ENCODE peak calls at places on chromosomes 2 and 18, in seven cellular contexts. Z, D, M, N, K, O and E are unnamed samples. For H3K4me1, the result is how much of the 10 kb centered on the place peaks cover.

GRCh38 chr18:58674863-58675472 is 3.7 kb downstream of the MALT1 start:
- DNase-seq in D (no peak), K (no peak), M (no peak), O (no peak), N (peak), Z (no peak), E (no peak)

GRCh38 chr2:201432551-201433388 is 18.5 kb downstream of the TRAK2 start:
- DNase-seq in N (peak), K (no peak), D (no peak), O (peak), Z (no peak), M (peak), E (no peak)

GRCh38 chr2:4992226-4992625 is 700.0 kb upstream of the SOX11 start:
- DNase-seq in O (no peak), K (no peak), N (no peak), D (no peak), Z (no peak), M (no peak), E (no peak)

GRCh38 chr2:55943466-55943865 is 19.9 kb upstream of the EFEMP1 start:
- DNase-seq in D (no peak), O (no peak), N (no peak), M (no peak), K (no peak), Z (no peak), E (no peak)

GRCh38 chr2:168851674-168852320 is 38.4 kb downstream of the SPC25 start:
- DNase-seq in N (peak), M (peak), K (no peak), D (peak), Z (peak), O (peak), E (no peak)

GRCh38 chr2:15930589-15931513 is 9.5 kb upstream of the MYCN start:
- DNase-seq in D (no peak), M (no peak), K (no peak), O (no peak), Z (no peak), N (no peak), E (no peak)

GRCh38 chr18:24490545-24490944 is 30.1 kb downstream of the HRH4 start:
- DNase-seq in D (no peak), K (no peak), M (no peak), O (no peak), Z (no peak), N (peak), E (no peak)

GRCh38 chr2:28269019-28269784 is 123.5 kb upstream of the FOSL2 start:
- DNase-seq in K (no peak), N (peak), Z (peak), O (peak), D (no peak), M (peak), E (no peak)

GRCh38 chr2:109450574-109451265 is 163.0 kb downstream of the SEPTIN10 start:
- DNase-seq in Z (peak), K (no peak), O (no peak), D (no peak), N (no peak), M (no peak), E (no peak)

GRCh38 chr18:62399781-62400308 is 74.7 kb downstream of the TNFRSF11A start:
- DNase-seq in O (no peak), D (no peak), K (no peak), M (peak), N (no peak), Z (no peak), E (no peak)

GRCh38 chr2:101327863-101328394 is 19.4 kb upstream of the RNF149 start:
- DNase-seq in M (no peak), N (no peak), K (no peak), Z (no peak), D (no peak), O (no peak), E (no peak)

GRCh38 chr18:6731197-6731596 is 1.7 kb downstream of the ARHGAP28 start:
- DNase-seq in M (peak), N (peak), O (no peak), Z (no peak), K (no peak), D (peak), E (no peak)

GRCh38 chr2:107932483-107932882 is 53.8 kb upstream of the SLC5A7 start:
- DNase-seq in O (no peak), D (no peak), M (no peak), Z (no peak), K (no peak), N (no peak), E (no peak)

GRCh38 chr2:66872926-66873714 is 438.2 kb downstream of the MEIS1 start:
- DNase-seq in D (no peak), O (no peak), N (no peak), M (no peak), K (no peak), Z (no peak), E (no peak)

GRCh38 chr2:71559080-71559827 is 105.9 kb downstream of the DYSF start:
- DNase-seq in Z (no peak), K (no peak), D (no peak), O (no peak), M (no peak), N (no peak), E (peak)

GRCh38 chr2:62672601-62673000 is 32.9 kb upstream of the EHBP1 start:
- DNase-seq in M (no peak), K (no peak), D (no peak), O (peak), Z (no peak), N (peak), E (no peak)

GRCh38 chr2:240603846-240604245 is 17.3 kb downstream of the CAPN10 start:
- DNase-seq in K (no peak), N (no peak), Z (peak), D (no peak), O (no peak), M (no peak), E (peak)

GRCh38 chr18:55897101-55897500 is 309.1 kb upstream of the TCF4 start:
- DNase-seq in M (no peak), O (no peak), Z (no peak), N (no peak), K (no peak), D (no peak), E (no peak)

GRCh38 chr2:119760237-119760807 is 600 bp downstream of the PTPN4 start:
- DNase-seq in N (no peak), D (no peak), O (peak), Z (peak), M (no peak), K (no peak), E (peak)

GRCh38 chr2:74740395-74741075 is 86.5 kb downstream of the SEMA4F start:
- DNase-seq in K (no peak), N (peak), O (no peak), D (no peak), Z (peak), M (peak), E (no peak)

GRCh38 chr2:134377730-134378129 is 123.9 kb downstream of the MGAT5 start:
- DNase-seq in N (no peak), D (no peak), K (no peak), Z (no peak), M (no peak), O (no peak), E (no peak)

GRCh38 chr2:134379722-134380121 is 125.8 kb downstream of the MGAT5 start:
- DNase-seq in K (no peak), D (no peak), N (no peak), O (no peak), Z (no peak), M (no peak), E (no peak)

GRCh38 chr2:134379293-134379692 is 125.4 kb downstream of the MGAT5 start:
- DNase-seq in D (peak), M (peak), Z (peak), N (peak), K (no peak), O (no peak), E (no peak)

GRCh38 chr2:134372611-134373131 is 118.8 kb downstream of the MGAT5 start:
- DNase-seq in M (no peak), N (peak), K (no peak), Z (peak), D (peak), O (peak), E (no peak)

DNA sequence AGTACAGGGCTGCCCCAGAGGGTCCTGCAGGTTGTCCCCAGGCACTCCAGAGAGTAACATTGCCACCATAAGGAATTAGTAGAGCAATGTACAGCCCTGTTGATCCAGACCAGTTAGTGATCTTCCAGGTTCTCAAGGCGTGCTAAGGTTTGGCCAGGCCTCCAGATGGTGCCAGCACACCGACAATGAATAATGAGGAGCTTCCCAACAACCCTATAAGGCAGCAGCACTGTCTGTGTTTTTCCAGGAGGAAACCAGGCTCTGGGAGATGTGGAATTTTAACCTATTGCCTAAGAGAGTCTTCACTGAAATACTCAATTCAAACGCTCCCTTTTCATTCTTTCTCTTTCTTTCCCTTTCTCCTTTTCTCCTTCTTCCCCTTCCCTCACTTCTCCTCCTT is 122.1 kb downstream of the MGAT5 start:
- DNase-seq in D (peak), K (no peak), M (peak), Z (peak), N (peak), O (no peak), E (peak)
- TF ChIP-seq CTCF in D (no peak), K (no peak), M (peak), Z (peak), N (peak), O (no peak), E (peak)

DNA sequence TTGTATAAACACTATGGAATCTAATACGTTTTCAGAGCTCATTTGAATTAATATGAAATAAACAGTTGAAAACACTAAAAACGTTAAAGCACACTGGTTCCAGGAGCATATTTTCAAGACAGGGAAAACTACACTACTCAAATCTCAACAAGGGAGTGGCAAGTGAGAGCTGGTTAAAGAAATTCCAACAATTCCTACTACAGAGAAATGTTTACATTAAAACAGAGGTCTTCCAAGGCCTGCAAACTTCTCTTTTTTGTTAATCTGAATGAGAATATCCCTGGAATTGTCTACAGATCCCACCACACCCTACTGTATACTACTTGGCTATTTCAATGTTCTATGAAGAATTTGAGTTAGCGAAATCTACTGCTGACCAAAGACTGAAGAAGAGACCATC is 231.5 kb downstream of the ZEB2 start:
- DNase-seq in Z (no peak), K (no peak), N (peak), D (no peak), M (no peak), O (no peak), E (no peak)
- H3K4me1 ChIP-seq in Z (under half), K (under half), N (under half), D (under half), M (under half), O (under half), E (under half)

DNA sequence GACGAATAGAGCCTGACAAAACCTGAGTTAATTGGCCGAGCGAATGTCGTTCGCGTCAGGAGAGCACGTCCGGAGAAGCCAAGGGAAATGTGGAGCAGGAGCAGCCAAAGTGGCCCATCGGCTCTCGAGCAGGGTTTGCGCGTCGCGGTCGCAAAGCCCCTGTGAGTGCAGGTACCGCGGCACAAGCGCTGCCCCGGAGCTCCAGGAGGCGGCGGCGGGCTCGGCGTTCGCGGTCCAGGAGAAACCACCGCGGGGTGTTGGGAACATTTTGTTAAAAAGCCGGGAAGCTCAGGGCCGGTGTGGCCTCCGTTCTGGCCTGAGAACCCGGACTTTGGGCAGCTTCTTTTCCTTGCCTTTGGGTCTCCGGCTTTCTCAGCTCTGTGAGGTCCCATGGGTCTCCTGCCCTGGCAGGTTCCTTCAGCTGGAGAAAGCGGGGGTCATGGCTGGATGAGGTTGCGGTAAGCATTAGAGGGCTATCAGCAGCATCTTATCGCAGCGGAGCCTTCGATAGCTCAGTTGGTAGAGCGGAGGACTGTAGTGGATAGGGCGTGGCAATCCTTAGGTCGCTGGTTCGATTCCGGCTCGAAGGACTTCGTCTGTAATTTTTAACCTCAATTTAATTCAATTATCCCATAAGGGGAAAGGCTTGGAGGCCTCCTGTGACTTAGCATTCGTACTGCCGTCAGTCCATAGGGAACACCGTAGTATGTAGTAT is 1.0 kb upstream of the AGBL5 start:
- DNase-seq in M (peak), N (peak), Z (peak), K (peak), O (peak), D (peak), E (peak)
- TF ChIP-seq POLR2A in M (peak), N (peak), Z (no peak), K (no peak), O (no peak), D (no peak), E (peak)

DNA sequence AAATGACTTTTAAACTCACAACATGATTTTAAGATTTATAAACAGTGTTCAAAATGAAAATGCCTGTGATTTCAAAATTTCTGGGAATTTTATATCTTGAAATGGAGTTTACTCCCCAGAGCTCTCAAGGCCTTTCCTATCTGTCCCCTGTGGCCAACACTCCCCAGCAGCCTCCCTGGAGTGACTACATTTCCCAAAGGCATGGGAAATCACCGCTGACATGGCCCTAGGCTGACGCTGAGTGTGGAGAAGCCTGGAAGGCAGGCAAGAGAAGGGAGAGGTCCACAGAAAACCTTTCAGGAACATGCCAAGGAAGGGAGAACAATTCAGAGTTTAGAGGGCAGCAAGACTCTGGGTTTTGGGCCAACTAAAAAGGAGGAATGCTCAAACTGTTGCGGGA is 20.2 kb upstream of the ZFP36L2 start:
- DNase-seq in Z (no peak), M (no peak), K (no peak), N (no peak), D (no peak), O (no peak), E (no peak)
- TF ChIP-seq CTCF in Z (no peak), M (no peak), K (no peak), N (no peak), D (no peak), O (no peak), E (no peak)

GRCh38 chr2:218568190-218569037 is at the start of the genes CNOT9 and USP37:
- DNase-seq in N (peak), D (peak), K (peak), O (peak), Z (peak), M (peak), E (peak)

GRCh38 chr2:218567797-218568189 is 358 bp downstream of the USP37 start:
- DNase-seq in K (no peak), Z (no peak), D (no peak), N (no peak), O (no peak), M (no peak), E (no peak)

GRCh38 chr2:218570850-218571249 is 2.2 kb downstream of the CNOT9 start:
- DNase-seq in O (no peak), K (no peak), Z (no peak), M (peak), N (peak), D (no peak), E (no peak)

GRCh38 chr2:218569038-218569431 is 396 bp downstream of the CNOT9 start:
- DNase-seq in O (peak), K (peak), M (peak), D (no peak), Z (no peak), N (peak), E (peak)

GRCh38 chr2:218569661-218570500 is 1.2 kb downstream of the CNOT9 start:
- DNase-seq in Z (peak), D (no peak), O (peak), K (no peak), M (peak), N (peak), E (no peak)
- H3K4me1 ChIP-seq in Z (under half), D (under half), O (under half), K (under half), M (under half), N (under half), E (under half)

DNA sequence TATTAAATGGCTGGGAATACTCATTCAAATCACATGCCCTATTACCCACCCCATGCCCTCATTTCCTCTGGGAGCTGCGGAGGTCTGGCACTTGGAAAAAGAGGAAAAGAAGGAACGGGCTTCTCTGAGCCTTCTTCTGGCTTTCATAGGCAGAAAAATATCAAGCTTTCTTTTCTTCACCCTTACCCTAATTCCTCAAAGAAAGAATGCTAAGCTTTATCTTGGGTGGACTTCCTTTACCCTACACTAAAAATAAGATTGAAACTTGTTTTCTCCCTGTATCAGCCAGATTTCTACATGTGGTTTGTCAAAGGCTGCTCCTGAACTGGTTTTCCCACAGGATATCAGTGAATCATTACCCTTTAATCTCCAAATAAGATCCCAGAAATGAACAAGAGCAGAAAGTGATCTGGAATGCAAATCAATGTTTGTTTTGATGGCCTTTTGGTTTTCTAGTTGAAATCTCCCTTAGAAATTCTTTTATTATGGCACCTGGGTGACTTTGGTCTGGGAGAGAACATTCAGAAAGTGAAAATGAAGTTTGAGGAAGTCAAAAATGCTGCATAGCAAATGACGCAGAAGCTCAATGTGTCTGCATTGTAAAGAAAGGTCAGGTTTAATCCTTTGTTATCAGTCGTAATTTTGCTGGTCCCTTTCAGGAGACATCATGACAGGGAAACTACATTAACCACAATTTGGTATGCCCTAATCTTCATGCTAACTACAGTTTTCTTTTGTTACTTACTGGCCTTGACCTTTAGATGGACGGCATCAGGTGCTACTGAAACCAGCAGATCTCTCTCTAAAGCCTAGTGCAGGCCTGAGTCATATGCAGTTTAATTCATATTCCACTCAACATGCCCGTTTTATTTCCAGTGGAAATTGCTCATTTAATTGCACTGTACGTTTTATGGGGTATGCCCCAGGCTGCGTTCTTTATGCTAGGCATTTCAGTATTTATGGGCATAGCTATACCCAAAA is 46.6 kb upstream of the HNRNPA3 start:
- DNase-seq in O (peak), M (peak), Z (no peak), K (no peak), N (peak), D (peak), E (no peak)
- TF ChIP-seq POLR2A in O (no peak), M (peak), Z (no peak), K (no peak), N (no peak), D (no peak), E (no peak)

DNA sequence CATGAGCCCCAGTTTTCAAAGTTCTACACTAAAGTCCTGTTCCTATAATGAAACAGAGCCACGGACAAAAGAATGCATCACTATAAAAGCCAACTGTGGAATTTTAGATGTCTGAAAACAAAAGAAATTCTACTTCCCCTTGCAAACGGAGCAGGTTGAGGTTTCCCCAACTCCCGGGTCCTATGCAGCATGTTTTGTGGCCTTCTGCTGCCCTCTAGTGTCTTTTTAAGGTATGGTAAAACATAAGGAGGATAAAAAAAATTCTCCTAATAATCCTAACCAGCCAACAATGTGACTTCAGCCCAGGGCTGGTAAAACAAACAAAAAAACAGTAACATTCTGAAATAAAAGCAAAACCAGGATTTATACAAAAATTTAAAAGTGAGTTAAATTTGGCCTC is 539.5 kb downstream of the NRXN1 start:
- DNase-seq in N (peak), K (no peak), M (peak), D (no peak), Z (no peak), O (peak), E (no peak)
- TF ChIP-seq CTCF in N (peak), K (peak), M (peak), D (no peak), Z (peak), O (no peak), E (peak)

DNA sequence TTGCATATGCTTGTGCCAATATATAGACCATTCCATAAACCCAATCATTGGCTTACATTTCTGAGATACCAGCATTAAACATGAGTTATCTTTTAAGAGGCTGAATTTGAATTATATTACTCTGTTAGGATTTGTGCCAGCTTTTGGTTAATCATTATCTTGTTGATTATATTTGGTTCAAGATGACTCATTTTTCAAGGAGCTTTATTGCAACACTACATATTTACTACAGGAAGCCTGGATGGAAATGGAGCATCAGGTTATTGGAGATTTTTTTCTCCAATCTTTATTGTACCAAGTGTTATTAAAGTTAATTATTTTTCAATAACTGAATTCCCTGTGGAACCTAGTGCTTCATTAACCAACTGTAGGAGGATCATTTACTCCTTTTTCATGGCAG is 26.4 kb downstream of the EML4 start:
- DNase-seq in N (peak), D (no peak), O (no peak), M (peak), K (no peak), Z (no peak), E (no peak)
- H3K4me1 ChIP-seq in N (under half), D (under half), O (under half), M (under half), K (half or more), Z (under half), E (half or more)